ENCODE peak calls at places on chromosomes 3 and 15, in eight cellular contexts. U is T-cell, M is T-helper 17 cell, N is tibial artery, X is endothelial cell of umbilical vein, E is HFF-Myc, D is choroid plexus epithelial cell, K is EL. I is an unnamed sample.

GRCh38 chr3:194407423-194407822 is 8.4 kb upstream of the GP5 start:
- DNase-seq in N (no peak), X (peak), K (peak), M (no peak), D (peak), E (no peak), U (no peak), I (peak)

GRCh38 chr3:122961146-122961545 is 66.4 kb downstream of the SEMA5B start:
- DNase-seq in E (peak), M (no peak), N (no peak), X (no peak), U (no peak), K (no peak), D (peak), I (no peak)

GRCh38 chr15:66672867-66673266 is 29.2 kb upstream of the SMAD6 start:
- DNase-seq in E (no peak), N (no peak), M (no peak), D (no peak), U (no peak), K (no peak), X (no peak), I (no peak)

GRCh38 chr15:58864602-58865419 is 68.7 kb downstream of the SLTM start:
- DNase-seq in X (no peak), N (no peak), D (peak), E (no peak), U (no peak), K (no peak), M (no peak), I (peak)

GRCh38 chr15:50458301-50458700 is 34.1 kb downstream of the USP8 start:
- DNase-seq in U (no peak), N (no peak), X (no peak), M (no peak), D (peak), K (no peak), E (no peak), I (no peak)

GRCh38 chr3:23612296-23612891 is 193.4 kb upstream of the UBE2E1 start:
- DNase-seq in U (no peak), K (peak), E (no peak), N (no peak), M (no peak), X (peak), D (peak), I (no peak)

GRCh38 chr3:16504242-16504641 is 9.3 kb downstream of the RFTN1 start:
- DNase-seq in N (no peak), X (no peak), M (no peak), E (no peak), U (no peak), D (no peak), K (peak), I (no peak)

GRCh38 chr3:72127843-72128242 is 342.9 kb upstream of the PROK2 start:
- DNase-seq in D (peak), U (no peak), E (no peak), K (peak), M (no peak), N (no peak), X (no peak), I (no peak)

GRCh38 chr3:106533097-106533496 is 664.3 kb upstream of the CBLB start:
- DNase-seq in E (no peak), U (no peak), M (no peak), X (no peak), K (no peak), N (no peak), D (no peak), I (no peak)

GRCh38 chr3:72185549-72186484 is 400.9 kb upstream of the PROK2 start:
- DNase-seq in U (no peak), N (no peak), E (no peak), D (peak), X (peak), M (no peak), K (peak), I (peak)

GRCh38 chr15:40273428-40273827 is 9.4 kb downstream of the ANKRD63 start:
- DNase-seq in K (no peak), U (no peak), M (no peak), X (no peak), N (no peak), D (no peak), E (no peak), I (no peak)

GRCh38 chr3:60954049-60954448 is 297.2 kb downstream of the FHIT start:
- DNase-seq in D (no peak), U (no peak), K (no peak), X (peak), N (no peak), M (no peak), E (peak), I (no peak)

GRCh38 chr3:159139326-159139725 is 337.5 kb downstream of the MFSD1 start:
- DNase-seq in N (no peak), D (no peak), E (no peak), K (no peak), X (no peak), U (no peak), M (no peak), I (no peak)

GRCh38 chr3:34683851-34684250 is 885.4 kb downstream of the PDCD6IP start:
- DNase-seq in K (peak), X (peak), U (peak), N (peak), E (no peak), M (no peak), D (peak), I (peak)

GRCh38 chr3:23600178-23600577 is 205.6 kb upstream of the UBE2E1 start:
- DNase-seq in X (no peak), M (no peak), N (no peak), E (no peak), U (no peak), D (peak), K (peak), I (peak)

GRCh38 chr15:51737538-51738305 is at the start of gene LYSMD2:
- DNase-seq in K (peak), U (peak), E (no peak), N (peak), M (peak), X (peak), D (peak), I (peak)

GRCh38 chr15:52183562-52184173 is 7.5 kb downstream of the GNB5 start:
- DNase-seq in D (peak), N (no peak), E (no peak), M (no peak), X (peak), K (peak), U (no peak), I (peak)

GRCh38 chr3:184004483-184004882 is 13.2 kb downstream of the ABCC5 start:
- DNase-seq in N (peak), K (no peak), M (no peak), X (no peak), E (no peak), U (no peak), D (peak), I (no peak)

GRCh38 chr3:124800511-124801374 is 70.5 kb downstream of the UMPS start:
- DNase-seq in D (peak), K (peak), M (no peak), E (no peak), X (peak), U (no peak), N (no peak), I (no peak)

GRCh38 chr3:159128628-159129027 is 326.8 kb downstream of the MFSD1 start:
- DNase-seq in E (no peak), U (no peak), X (peak), D (peak), N (no peak), M (no peak), K (peak), I (peak)

GRCh38 chr3:93989241-93989640 is 9.3 kb downstream of the ARL13B start:
- DNase-seq in X (no peak), M (no peak), K (no peak), E (no peak), U (no peak), D (no peak), N (no peak), I (no peak)

GRCh38 chr3:10164546-10165393 is at the start of gene IRAK2:
- DNase-seq in X (peak), N (peak), U (peak), M (peak), D (peak), K (peak), E (no peak), I (peak)

GRCh38 chr3:142886938-142887337 is 1.9 kb downstream of the PCOLCE2 start:
- DNase-seq in E (no peak), U (no peak), X (no peak), M (no peak), D (peak), K (peak), N (no peak), I (no peak)